ENCODE peak calls at places on chromosomes 4 and X, in six cellular contexts. One of them, this sample, is unnamed.

GRCh38 chrX:150768580-150769190 is 75.5 kb downstream of the MTMR1 start:
- DNase-seq in esophagus squamous epithelium: no peak
- DNase-seq in upper lobe of right lung: no peak
- DNase-seq in gastrocnemius medialis: no peak
- DNase-seq in HL-60: no peak
- DNase-seq in lung: no peak
- DNase-seq in this sample: no peak

GRCh38 chr4:172675232-172675631 is 493.4 kb upstream of the GALNT7 start:
- DNase-seq in gastrocnemius medialis: no peak
- DNase-seq in upper lobe of right lung: no peak
- DNase-seq in HL-60: no peak
- DNase-seq in esophagus squamous epithelium: no peak
- DNase-seq in lung: no peak
- DNase-seq in this sample: no peak

GRCh38 chrX:78514852-78515251 is 144.3 kb downstream of the RTL3 start:
- DNase-seq in esophagus squamous epithelium: no peak
- DNase-seq in upper lobe of right lung: no peak
- DNase-seq in gastrocnemius medialis: no peak
- DNase-seq in HL-60: no peak
- DNase-seq in lung: no peak
- DNase-seq in this sample: peak

GRCh38 chrX:112714357-112714918 is 34.7 kb upstream of the LHFPL1 start:
- DNase-seq in HL-60: no peak
- DNase-seq in esophagus squamous epithelium: no peak
- DNase-seq in upper lobe of right lung: no peak
- DNase-seq in lung: no peak
- DNase-seq in gastrocnemius medialis: no peak
- DNase-seq in this sample: no peak

GRCh38 chr4:173039617-173040176 is 128.9 kb upstream of the GALNT7 start:
- DNase-seq in gastrocnemius medialis: no peak
- DNase-seq in upper lobe of right lung: no peak
- DNase-seq in HL-60: no peak
- DNase-seq in lung: no peak
- DNase-seq in esophagus squamous epithelium: no peak
- DNase-seq in this sample: no peak

GRCh38 chrX:28158019-28158777 is 176.9 kb upstream of the DCAF8L1 start:
- DNase-seq in gastrocnemius medialis: no peak
- DNase-seq in upper lobe of right lung: no peak
- DNase-seq in HL-60: no peak
- DNase-seq in esophagus squamous epithelium: no peak
- DNase-seq in lung: no peak
- DNase-seq in this sample: no peak

GRCh38 chr4:173835863-173836262 is 305.8 kb upstream of the HAND2 start:
- DNase-seq in lung: no peak
- DNase-seq in esophagus squamous epithelium: no peak
- DNase-seq in gastrocnemius medialis: no peak
- DNase-seq in upper lobe of right lung: no peak
- DNase-seq in HL-60: no peak
- DNase-seq in this sample: peak

GRCh38 chr4:105605493-105605892 is 53.1 kb downstream of the ARHGEF38 start:
- DNase-seq in lung: no peak
- DNase-seq in upper lobe of right lung: no peak
- DNase-seq in esophagus squamous epithelium: no peak
- DNase-seq in HL-60: no peak
- DNase-seq in gastrocnemius medialis: no peak
- DNase-seq in this sample: peak

GRCh38 chrX:154819771-154820341 is 14.6 kb upstream of the MPP1 start:
- DNase-seq in upper lobe of right lung: no peak
- DNase-seq in lung: no peak
- DNase-seq in esophagus squamous epithelium: no peak
- DNase-seq in HL-60: no peak
- DNase-seq in gastrocnemius medialis: no peak
- DNase-seq in this sample: no peak

GRCh38 chr4:172962564-172963353 is 205.9 kb upstream of the GALNT7 start:
- DNase-seq in upper lobe of right lung: no peak
- DNase-seq in gastrocnemius medialis: no peak
- DNase-seq in lung: peak
- DNase-seq in esophagus squamous epithelium: no peak
- DNase-seq in HL-60: no peak
- DNase-seq in this sample: peak

GRCh38 chr4:118942465-118942864 is 53.8 kb downstream of the SYNPO2 start:
- DNase-seq in lung: no peak
- DNase-seq in HL-60: peak
- DNase-seq in gastrocnemius medialis: peak
- DNase-seq in esophagus squamous epithelium: no peak
- DNase-seq in upper lobe of right lung: no peak
- DNase-seq in this sample: peak

GRCh38 chr4:31234494-31234893 is 514.3 kb downstream of the PCDH7 start:
- DNase-seq in esophagus squamous epithelium: no peak
- DNase-seq in lung: no peak
- DNase-seq in upper lobe of right lung: no peak
- DNase-seq in HL-60: no peak
- DNase-seq in gastrocnemius medialis: no peak
- DNase-seq in this sample: no peak

GRCh38 chr4:5647351-5647750 is 61.0 kb downstream of the EVC2 start:
- DNase-seq in HL-60: no peak
- DNase-seq in gastrocnemius medialis: no peak
- DNase-seq in esophagus squamous epithelium: no peak
- DNase-seq in lung: no peak
- DNase-seq in upper lobe of right lung: no peak
- DNase-seq in this sample: no peak

GRCh38 chrX:48938721-48939416 is 18.5 kb downstream of the OTUD5 start:
- DNase-seq in HL-60: no peak
- DNase-seq in gastrocnemius medialis: no peak
- DNase-seq in esophagus squamous epithelium: no peak
- DNase-seq in lung: no peak
- DNase-seq in upper lobe of right lung: no peak
- DNase-seq in this sample: no peak
- H3K4me3 ChIP-seq in HL-60: no peak
- H3K4me3 ChIP-seq in gastrocnemius medialis: no peak
- H3K4me3 ChIP-seq in esophagus squamous epithelium: no peak
- H3K4me3 ChIP-seq in lung: no peak
- H3K4me3 ChIP-seq in upper lobe of right lung: no peak
- H3K4me3 ChIP-seq in this sample: no peak

DNA sequence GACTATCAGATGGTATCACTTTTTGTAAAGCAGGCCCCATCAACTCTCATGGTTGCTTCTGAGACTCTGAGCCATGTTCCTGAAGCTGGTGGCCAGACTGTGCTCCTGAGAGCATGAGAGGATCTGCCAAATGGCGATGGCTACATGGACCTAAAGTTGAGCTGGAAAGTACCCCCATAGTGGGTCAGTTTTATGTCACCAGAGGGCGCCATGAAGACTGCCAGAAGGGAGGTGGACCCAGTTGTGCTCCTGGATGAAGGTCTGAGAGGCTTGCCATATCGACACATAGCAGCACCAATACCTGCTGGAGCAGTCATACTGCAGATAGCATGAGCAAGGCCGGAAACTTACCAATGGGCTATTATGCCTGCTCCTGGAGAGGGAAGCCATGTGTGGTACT is 105.7 kb downstream of the SLITRK2 start:
- DNase-seq in gastrocnemius medialis: no peak
- DNase-seq in upper lobe of right lung: no peak
- DNase-seq in HL-60: no peak
- DNase-seq in lung: no peak
- DNase-seq in esophagus squamous epithelium: no peak
- DNase-seq in this sample: no peak
- TF ChIP-seq CTCF in gastrocnemius medialis: no peak
- TF ChIP-seq CTCF in upper lobe of right lung: no peak
- TF ChIP-seq CTCF in HL-60: no peak
- TF ChIP-seq CTCF in lung: no peak
- TF ChIP-seq CTCF in esophagus squamous epithelium: no peak
- TF ChIP-seq CTCF in this sample: no peak

GRCh38 chr4:86717651-86718050 is 123.5 kb downstream of the PTPN13 start:
- DNase-seq in gastrocnemius medialis: no peak
- DNase-seq in lung: no peak
- DNase-seq in upper lobe of right lung: no peak
- DNase-seq in esophagus squamous epithelium: no peak
- DNase-seq in HL-60: no peak
- DNase-seq in this sample: no peak
- H3K4me3 ChIP-seq in gastrocnemius medialis: no peak
- H3K4me3 ChIP-seq in lung: no peak
- H3K4me3 ChIP-seq in upper lobe of right lung: no peak
- H3K4me3 ChIP-seq in esophagus squamous epithelium: no peak
- H3K4me3 ChIP-seq in HL-60: no peak
- H3K4me3 ChIP-seq in this sample: no peak

GRCh38 chrX:16436348-16437188 is 213.4 kb upstream of the S100G start:
- DNase-seq in upper lobe of right lung: peak
- DNase-seq in lung: peak
- DNase-seq in HL-60: peak
- DNase-seq in gastrocnemius medialis: peak
- DNase-seq in esophagus squamous epithelium: no peak
- DNase-seq in this sample: peak

GRCh38 chrX:16431266-16431665 is 218.7 kb upstream of the S100G start:
- DNase-seq in HL-60: no peak
- DNase-seq in esophagus squamous epithelium: no peak
- DNase-seq in gastrocnemius medialis: no peak
- DNase-seq in upper lobe of right lung: no peak
- DNase-seq in lung: no peak
- DNase-seq in this sample: no peak

GRCh38 chrX:16429391-16429790 is 220.6 kb upstream of the S100G start:
- DNase-seq in upper lobe of right lung: no peak
- DNase-seq in gastrocnemius medialis: no peak
- DNase-seq in lung: no peak
- DNase-seq in esophagus squamous epithelium: no peak
- DNase-seq in HL-60: no peak
- DNase-seq in this sample: peak

GRCh38 chrX:16435399-16435986 is 214.5 kb upstream of the S100G start:
- DNase-seq in esophagus squamous epithelium: no peak
- DNase-seq in HL-60: no peak
- DNase-seq in upper lobe of right lung: no peak
- DNase-seq in gastrocnemius medialis: no peak
- DNase-seq in lung: no peak
- DNase-seq in this sample: no peak

DNA sequence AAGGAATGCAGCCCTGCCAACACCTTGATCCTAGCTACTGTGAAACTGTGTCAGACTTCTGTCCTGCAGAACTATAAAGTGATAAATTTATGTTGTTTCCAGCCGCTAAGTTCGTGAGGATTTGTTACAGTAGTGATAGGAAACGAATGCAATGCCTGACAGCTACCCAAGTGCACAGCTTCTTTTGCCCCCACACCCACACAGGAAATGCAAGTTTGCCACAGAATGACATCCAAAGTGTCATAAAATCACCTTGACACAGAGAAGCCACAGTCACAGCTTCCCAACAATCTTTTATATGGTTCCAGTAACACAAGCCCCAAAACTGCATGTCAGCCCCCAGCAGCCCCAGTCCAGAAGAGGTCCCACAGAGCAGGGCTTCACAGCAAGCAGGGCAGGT is 216.9 kb upstream of the S100G start:
- DNase-seq in gastrocnemius medialis: no peak
- DNase-seq in upper lobe of right lung: no peak
- DNase-seq in esophagus squamous epithelium: no peak
- DNase-seq in HL-60: no peak
- DNase-seq in lung: no peak
- DNase-seq in this sample: no peak
- TF ChIP-seq CTCF in gastrocnemius medialis: no peak
- TF ChIP-seq CTCF in upper lobe of right lung: no peak
- TF ChIP-seq CTCF in esophagus squamous epithelium: no peak
- TF ChIP-seq CTCF in HL-60: no peak
- TF ChIP-seq CTCF in lung: no peak
- TF ChIP-seq CTCF in this sample: no peak

DNA sequence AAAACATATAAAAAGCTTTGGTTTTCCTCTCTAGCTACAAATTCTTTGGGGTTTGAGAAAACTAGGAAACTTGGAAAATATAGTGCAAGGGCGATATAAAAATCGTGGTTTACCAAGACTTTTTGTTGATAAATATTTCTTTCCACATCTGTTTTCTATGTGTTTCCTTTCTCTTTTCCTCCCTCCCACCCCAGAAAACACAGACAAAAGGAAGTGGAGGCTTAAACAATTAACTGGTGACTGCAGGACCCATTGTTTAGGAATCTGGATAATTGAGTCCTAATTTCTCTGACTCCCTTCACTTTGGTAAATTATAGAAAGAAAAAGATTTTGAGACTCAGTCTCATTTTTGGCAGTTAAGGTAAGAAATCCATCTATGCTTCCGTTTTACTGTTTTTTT is 203.8 kb downstream of the SPRY1 start:
- DNase-seq in esophagus squamous epithelium: no peak
- DNase-seq in gastrocnemius medialis: no peak
- DNase-seq in lung: no peak
- DNase-seq in upper lobe of right lung: no peak
- DNase-seq in HL-60: no peak
- DNase-seq in this sample: no peak
- H3K4me3 ChIP-seq in esophagus squamous epithelium: no peak
- H3K4me3 ChIP-seq in gastrocnemius medialis: no peak
- H3K4me3 ChIP-seq in lung: no peak
- H3K4me3 ChIP-seq in upper lobe of right lung: no peak
- H3K4me3 ChIP-seq in HL-60: no peak
- H3K4me3 ChIP-seq in this sample: no peak

GRCh38 chr4:38071801-38072567 is 111.8 kb downstream of the PTTG2 start:
- DNase-seq in esophagus squamous epithelium: no peak
- DNase-seq in lung: no peak
- DNase-seq in upper lobe of right lung: peak
- DNase-seq in HL-60: peak
- DNase-seq in gastrocnemius medialis: peak
- DNase-seq in this sample: no peak
- TF ChIP-seq CTCF in esophagus squamous epithelium: no peak
- TF ChIP-seq CTCF in lung: no peak
- TF ChIP-seq CTCF in upper lobe of right lung: no peak
- TF ChIP-seq CTCF in HL-60: no peak
- TF ChIP-seq CTCF in gastrocnemius medialis: no peak
- TF ChIP-seq CTCF in this sample: no peak